ENCODE peak calls at places on chromosomes 12 and 14, in four cellular contexts. C is K562, R is HEK293T, O is HepG2. Y is an unnamed sample.

GRCh38 chr12:34388636-34389377 is 366.5 kb downstream of the ALG10 start:
- DNase-seq in R (no peak), O (no peak), C (no peak), Y (no peak)

GRCh38 chr12:131929530-131930456 is 717 bp downstream of the PUS1 start:
- DNase-seq in R (no peak), C (peak; percentile 78), O (no peak), Y (peak; percentile 47)

GRCh38 chr12:50825372-50825838 is 17.3 kb upstream of the TMPRSS12 start:
- DNase-seq in R (peak; percentile 34), C (peak; percentile 27), O (peak; percentile 62), Y (no peak)

GRCh38 chr12:111328138-111328537 is 40.8 kb downstream of the PHETA1 start:
- DNase-seq in O (no peak), C (no peak), R (no peak), Y (no peak)

GRCh38 chr12:9588749-9589148 is 19.0 kb downstream of the KLRB1 start:
- DNase-seq in O (peak; percentile 57), C (no peak), R (no peak), Y (no peak)

GRCh38 chr12:88716240-88716639 is 136.0 kb upstream of the KITLG start:
- DNase-seq in C (no peak), R (no peak), O (no peak), Y (no peak)

GRCh38 chr12:39988574-39988973 is 117.3 kb downstream of the SLC2A13 start:
- DNase-seq in R (no peak), C (no peak), O (no peak), Y (no peak)

GRCh38 chr12:109764776-109765492 is 51.3 kb downstream of the FAM222A start:
- DNase-seq in R (no peak), C (no peak), O (no peak), Y (no peak)

GRCh38 chr14:90475298-90475697 is 78.5 kb downstream of the CALM1 start:
- DNase-seq in R (no peak), O (no peak), C (no peak), Y (no peak)

GRCh38 chr12:105506678-105507310 is 176.3 kb downstream of the C12orf75 start:
- DNase-seq in O (no peak), R (no peak), C (no peak), Y (no peak)

GRCh38 chr12:112530941-112531340 is 112.2 kb downstream of the PTPN11 start:
- DNase-seq in R (no peak), O (no peak), C (no peak), Y (no peak)

GRCh38 chr12:113793250-113793649 is 172.9 kb downstream of the RBM19 start:
- DNase-seq in O (no peak), R (no peak), C (no peak), Y (no peak)

GRCh38 chr12:72632286-72632685 is 360.1 kb downstream of the TRHDE start:
- DNase-seq in R (no peak), C (no peak), O (no peak), Y (no peak)

GRCh38 chr14:34220921-34221320 is 241.1 kb downstream of the SPTSSA start:
- DNase-seq in C (no peak), O (no peak), R (no peak), Y (no peak)

GRCh38 chr14:34222122-34222521 is 239.9 kb downstream of the SPTSSA start:
- DNase-seq in O (no peak), C (no peak), R (no peak), Y (no peak)

GRCh38 chr14:34220311-34220710 is 241.7 kb downstream of the SPTSSA start:
- DNase-seq in R (no peak), C (no peak), O (no peak), Y (no peak)

GRCh38 chr14:34218866-34219265 is 243.2 kb downstream of the SPTSSA start:
- DNase-seq in R (no peak), C (no peak), O (no peak), Y (no peak)

GRCh38 chr14:34219661-34220060 is 242.4 kb downstream of the SPTSSA start:
- DNase-seq in C (no peak), O (no peak), R (no peak), Y (no peak)
- TF ChIP-seq ELF4 in C (no peak), O (no peak), R (no peak), Y (no peak)

DNA sequence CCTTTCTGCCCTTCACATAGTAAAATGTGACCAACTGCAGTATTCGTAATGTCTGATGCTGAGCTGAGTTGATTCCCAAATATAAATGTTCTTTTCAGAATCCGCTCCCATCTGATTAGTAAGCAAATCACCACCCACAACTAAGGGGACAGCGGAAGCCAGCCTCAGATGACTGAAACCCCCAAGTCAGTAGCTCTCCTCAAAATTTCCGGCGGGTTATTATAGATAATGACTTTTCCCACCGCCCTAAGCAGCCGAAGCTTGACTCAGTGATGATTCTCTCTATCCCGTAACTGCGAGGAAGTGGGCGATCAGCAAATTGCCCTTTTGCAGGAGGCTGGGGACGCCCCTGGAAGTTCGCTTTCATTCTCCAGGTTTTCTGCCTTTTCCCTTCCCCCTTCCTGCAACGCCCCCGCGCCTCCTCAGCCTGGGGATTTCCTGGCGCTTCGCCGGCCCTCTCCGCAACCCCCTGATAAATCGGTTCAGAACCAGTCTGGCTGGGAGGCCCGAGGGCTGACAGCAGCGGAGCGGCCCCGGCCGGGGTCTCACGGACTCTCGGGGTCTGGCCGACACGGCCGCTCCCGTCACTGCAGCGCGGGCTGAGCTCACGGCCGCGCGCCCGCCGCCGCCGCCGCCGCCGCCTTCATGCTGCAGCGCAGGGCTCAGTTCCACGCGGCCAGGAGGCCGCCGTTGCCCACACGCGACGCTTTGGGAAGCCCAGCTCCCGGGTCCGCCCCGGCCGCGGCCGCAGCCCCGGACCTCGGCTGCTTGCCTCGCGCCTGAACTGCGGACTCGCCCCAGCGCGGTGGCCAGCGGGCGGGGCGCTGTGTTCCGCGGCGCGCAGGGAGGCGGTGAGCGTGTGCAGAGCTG is at the start of gene LRFN5:
- DNase-seq in R (peak; percentile 28), O (no peak), C (no peak), Y (peak; percentile 68)
- TF ChIP-seq ELF4 in R (no peak), O (no peak), C (no peak), Y (no peak)

DNA sequence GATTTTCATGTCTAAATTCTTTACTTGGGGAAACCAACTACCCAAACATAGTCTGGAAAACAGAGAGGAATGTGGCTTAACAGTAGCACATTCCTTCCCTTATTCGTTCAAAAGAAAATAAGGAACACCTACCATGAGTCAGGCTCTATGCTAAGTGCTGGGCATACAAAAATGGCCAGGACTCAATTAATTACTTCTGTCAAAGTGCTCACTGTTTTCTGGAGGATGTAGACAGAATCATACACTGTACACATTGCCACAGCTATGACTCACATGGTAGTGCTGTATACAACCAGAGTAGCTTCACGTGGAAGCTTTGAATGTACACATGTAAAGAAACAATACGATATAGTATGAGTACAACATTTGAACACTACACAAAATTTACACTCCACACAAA is 50.1 kb downstream of the SLC25A21 start:
- DNase-seq in O (peak; percentile 75), C (no peak), R (no peak), Y (no peak)
- TF ChIP-seq ELF4 in O (no peak), C (no peak), R (no peak), Y (no peak)

DNA sequence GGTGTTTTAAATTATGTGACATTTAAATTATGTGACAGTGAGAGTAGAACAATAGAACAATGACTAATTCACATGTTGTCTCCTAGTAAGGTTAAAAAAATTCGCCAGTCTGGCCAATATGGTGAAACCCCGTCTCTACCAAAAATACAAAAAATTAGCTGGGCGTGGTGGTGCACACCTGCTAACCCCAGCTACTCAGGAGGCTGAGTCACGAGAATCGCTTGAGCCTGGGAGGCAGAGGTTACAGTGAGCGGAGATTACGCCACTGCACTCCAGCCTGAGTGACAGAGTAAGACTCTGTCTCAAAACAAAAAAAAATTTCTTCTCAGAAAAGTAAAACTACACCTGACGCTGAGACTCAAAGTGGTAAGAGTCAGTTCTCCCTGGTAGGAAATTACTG is 2.7 kb downstream of the CS start:
- DNase-seq in O (no peak), R (no peak), C (no peak), Y (no peak)
- TF ChIP-seq ELF4 in O (no peak), R (no peak), C (no peak), Y (no peak)

DNA sequence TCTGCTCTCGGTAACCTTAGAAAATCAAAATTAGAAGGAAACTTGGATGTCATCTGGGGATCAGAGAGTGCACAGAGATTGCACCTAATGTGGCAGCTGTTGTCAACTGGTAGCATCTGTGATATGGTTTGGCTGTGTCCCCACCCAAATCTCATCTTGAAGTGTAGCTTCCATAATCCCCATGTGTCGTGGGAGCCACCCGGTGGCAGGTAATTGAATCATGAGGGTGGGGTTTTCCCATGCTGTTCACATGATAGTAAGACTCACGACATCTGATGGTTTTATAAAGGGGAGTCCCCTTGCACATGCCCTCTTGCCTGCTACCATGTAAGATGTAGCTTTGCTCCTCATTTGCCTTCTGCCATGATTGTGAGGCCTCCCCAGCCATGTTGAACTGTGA is 127.7 kb upstream of the SRRM4 start:
- DNase-seq in O (no peak), R (no peak), C (no peak), Y (peak; percentile 43)
- TF ChIP-seq ELF4 in O (no peak), R (no peak), C (no peak), Y (no peak)

DNA sequence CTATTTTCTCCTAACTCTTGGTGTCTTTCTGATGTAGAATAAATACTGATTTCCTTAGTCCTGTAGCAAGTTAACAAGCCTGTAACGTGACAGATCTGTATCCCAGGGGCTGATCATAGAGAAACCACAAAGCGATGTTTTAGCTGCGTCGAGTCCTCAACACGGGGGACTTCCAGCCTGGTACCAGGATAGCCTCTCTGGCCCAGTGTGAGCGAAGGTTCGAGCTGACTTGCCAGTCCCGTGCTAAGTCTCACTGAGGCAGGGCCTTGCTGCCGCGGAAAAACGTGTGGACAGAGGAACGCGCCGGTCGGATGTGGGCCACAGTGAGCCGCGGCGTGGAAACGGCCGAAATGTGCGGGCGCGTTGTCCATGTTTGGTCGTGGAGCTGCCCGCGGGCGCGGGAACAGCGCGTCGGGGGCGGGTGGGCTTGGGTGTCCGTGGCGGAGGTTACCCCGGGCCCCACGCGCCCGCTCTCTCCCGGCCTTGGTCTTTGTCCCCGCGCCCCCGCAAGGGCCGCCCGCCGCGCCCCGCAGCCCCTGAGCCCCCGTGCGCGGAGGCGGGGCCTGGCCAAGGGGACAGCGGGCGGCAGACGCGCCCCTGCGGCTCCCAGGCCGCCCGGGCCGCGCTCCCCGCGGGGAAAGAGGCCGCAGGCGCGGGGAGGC is 531 bp upstream of the EML1 start:
- DNase-seq in O (no peak), R (no peak), C (no peak), Y (peak; percentile 37)
- TF ChIP-seq ELF4 in O (no peak), R (no peak), C (no peak), Y (no peak)

GRCh38 chr14:95043314-95043713 is 114.0 kb downstream of the DICER1 start:
- DNase-seq in O (no peak), C (no peak), R (no peak), Y (no peak)
- TF ChIP-seq ELF4 in O (no peak), C (no peak), R (no peak), Y (no peak)

GRCh38 chr14:49641697-49642129 is 6.7 kb upstream of the DNAAF2 start:
- DNase-seq in R (peak; percentile 10), C (no peak), O (peak; percentile 96), Y (no peak)
- TF ChIP-seq ELF4 in R (no peak), C (no peak), O (no peak), Y (no peak)

DNA sequence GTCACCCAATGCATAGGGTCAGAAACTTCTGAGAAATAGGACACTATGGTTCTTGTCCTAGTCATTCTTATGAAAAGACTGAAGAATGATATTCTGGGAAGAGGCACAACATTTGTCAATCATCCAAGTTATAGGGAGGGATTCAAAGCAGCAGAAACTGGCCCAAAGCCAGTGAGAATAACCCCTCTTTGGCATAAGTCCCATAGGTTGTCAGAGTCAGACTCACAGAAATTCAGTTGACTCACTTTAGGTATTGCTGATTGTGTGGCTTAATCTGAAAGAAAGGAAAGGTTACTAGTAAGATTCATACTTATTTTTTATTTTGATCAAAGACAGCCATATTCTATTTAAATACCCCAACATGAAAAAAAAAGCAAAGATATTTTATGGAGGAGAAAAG is 151.0 kb downstream of the SRGAP1 start:
- DNase-seq in R (no peak), O (no peak), C (no peak), Y (no peak)
- TF ChIP-seq ELF4 in R (no peak), O (no peak), C (no peak), Y (no peak)

Y was measured in WTC11.